ENCODE peak calls at places on chromosome 1, in five cellular contexts. J is fibroblast of the conjunctiva; M is activated T-cell treated with anti-CD3 and anti-CD28 coated beads for 1 hour; G is NCI-H2029; Y is stimulated activated naive CD4-positive, alpha-beta T cell treated with Interleukin-2 at 50 U/mL for 16 hours. I is an unnamed sample.

GRCh38 chr1:240312872-240313271 is 221.2 kb downstream of the FMN2 start:
- DNase-seq in J (peak; percentile 63), M (no peak), G (no peak), Y (no peak), I (no peak)

GRCh38 chr1:198447468-198447867 is 93.0 kb downstream of the ATP6V1G3 start:
- DNase-seq in J (no peak), M (no peak), G (no peak), Y (no peak), I (no peak)

GRCh38 chr1:89166705-89167104 is 9.1 kb downstream of the GBP7 start:
- DNase-seq in J (no peak), M (no peak), G (no peak), Y (no peak), I (no peak)

GRCh38 chr1:84504580-84505021 is 1.6 kb upstream of the SPATA1 start:
- DNase-seq in J (peak; percentile 33), M (no peak), G (no peak), Y (no peak), I (no peak)

GRCh38 chr1:232627645-232628334 is 2.1 kb downstream of the SIPA1L2 start:
- DNase-seq in J (no peak), M (no peak), G (peak; percentile 70), Y (no peak), I (no peak)

GRCh38 chr1:212040629-212041028 is 5.1 kb downstream of the DTL start:
- DNase-seq in J (no peak), M (no peak), G (no peak), Y (no peak), I (no peak)

GRCh38 chr1:220243947-220244346 is 28.3 kb downstream of the RAB3GAP2 start:
- DNase-seq in J (no peak), M (no peak), G (no peak), Y (no peak), I (no peak)

GRCh38 chr1:113751114-113751513 is 8.2 kb downstream of the PHTF1 start:
- DNase-seq in J (no peak), M (no peak), G (no peak), Y (no peak), I (no peak)

GRCh38 chr1:60978421-60979357 is 103.7 kb upstream of the NFIA start:
- DNase-seq in J (peak; percentile 53), M (no peak), G (peak; percentile 37), Y (peak; percentile 21), I (no peak)

GRCh38 chr1:15941899-15942660 is 33.8 kb downstream of the ZBTB17 start:
- DNase-seq in J (no peak), M (no peak), G (no peak), Y (no peak), I (no peak)

GRCh38 chr1:100036718-100037664 is 67.2 kb downstream of the SLC35A3 start:
- DNase-seq in J (no peak), M (no peak), G (no peak), Y (no peak), I (no peak)

GRCh38 chr1:73673980-73674379 is 524.0 kb downstream of the LRRIQ3 start:
- DNase-seq in J (no peak), M (no peak), G (no peak), Y (no peak), I (no peak)

GRCh38 chr1:226711976-226712778 is 26.9 kb downstream of the ITPKB start:
- DNase-seq in J (no peak), M (peak; percentile 51), G (no peak), Y (peak; percentile 39), I (no peak)

GRCh38 chr1:29224438-29224837 is 6.3 kb downstream of the MECR start:
- DNase-seq in J (no peak), M (no peak), G (no peak), Y (no peak), I (no peak)

I was measured in T-helper 17 cell.